ENCODE peak calls at places on chromosomes 16 and 17, in four cellular contexts. L is SJSA1, M is lower lobe of right lung, C is adrenal gland. R is an unnamed sample.

GRCh38 chr16:6160303-6160702 is 1062.7 kb upstream of the EEF2KMT start:
- DNase-seq in L (no peak), C (no peak), M (no peak), R (no peak)

GRCh38 chr16:324451-325334 is 27.8 kb downstream of the AXIN1 start:
- DNase-seq in L (no peak), M (no peak), C (no peak), R (peak; percentile 57)

GRCh38 chr16:35188288-35189155 is 1729.1 kb downstream of the TP53TG3F start:
- DNase-seq in L (no peak), M (peak; percentile 34), C (no peak), R (no peak)

GRCh38 chr16:57260294-57260929 is 15.4 kb downstream of the ARL2BP start:
- DNase-seq in M (peak; percentile 41), C (peak; percentile 33), L (peak; percentile 72), R (peak; percentile 33)

GRCh38 chr17:49994085-49995054 is 654 bp downstream of the DLX3 start:
- DNase-seq in L (no peak), M (peak; percentile 48), C (no peak), R (no peak)

GRCh38 chr16:48444574-48444973 is 59.4 kb upstream of the SIAH1 start:
- DNase-seq in M (no peak), L (peak; percentile 81), C (peak; percentile 24), R (no peak)

GRCh38 chr16:70476272-70477020 is 22.1 kb downstream of the FCSK start:
- DNase-seq in C (no peak), M (no peak), L (peak; percentile 64), R (no peak)

GRCh38 chr16:48330847-48331204 is 54.4 kb downstream of the SIAH1 start:
- DNase-seq in C (no peak), M (no peak), L (no peak), R (no peak)

GRCh38 chr17:77214743-77215142 is 74.0 kb downstream of the SEC14L1 start:
- DNase-seq in M (no peak), L (peak; percentile 53), C (no peak), R (peak; percentile 34)

GRCh38 chr17:8885968-8886674 is 18.6 kb upstream of the PIK3R6 start:
- DNase-seq in C (no peak), L (no peak), M (peak; percentile 49), R (no peak)

GRCh38 chr16:85557083-85557975 is 55.8 kb upstream of the GSE1 start:
- DNase-seq in C (no peak), M (no peak), L (no peak), R (peak; percentile 78)

GRCh38 chr16:66903544-66904427 is 14.9 kb downstream of the CDH16 start:
- DNase-seq in C (no peak), M (peak; percentile 7), L (no peak), R (peak; percentile 27)

GRCh38 chr17:63458478-63458877 is 12.4 kb upstream of the CYB561 start:
- DNase-seq in L (no peak), M (no peak), C (no peak), R (no peak)
- H3K4me3 ChIP-seq in L (no peak overlapping the region), M (no peak overlapping the region), C (no peak overlapping the region), R (no peak overlapping the region)

DNA sequence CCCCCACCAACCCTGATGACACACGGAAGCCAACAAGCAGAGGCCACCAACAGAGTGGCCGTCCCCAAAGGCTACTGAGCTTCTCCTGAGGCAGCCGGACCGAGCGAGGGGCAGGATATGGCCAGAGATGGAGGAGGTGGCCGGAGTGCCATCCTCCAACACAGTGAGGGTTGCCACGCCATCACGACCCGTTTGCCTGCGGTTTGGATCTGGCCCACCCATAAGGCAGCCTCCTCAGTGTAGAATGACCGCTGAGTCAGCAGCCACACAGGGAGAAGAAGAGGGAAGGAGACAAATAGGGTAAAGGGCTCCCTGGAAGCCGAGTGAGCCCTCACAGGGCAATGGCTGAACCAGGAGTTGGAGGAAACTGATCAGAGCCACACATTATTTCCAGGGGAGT is 13.8 kb downstream of the HNF1B start:
- DNase-seq in C (no peak), L (peak; percentile 76), M (no peak), R (no peak)
- H3K36me3 ChIP-seq in C (no peaks in the 10 kb centered on the region), L (no peaks in the 10 kb centered on the region), M (peaks cover 8% of the 10 kb centered on the region), R (no peaks in the 10 kb centered on the region)

DNA sequence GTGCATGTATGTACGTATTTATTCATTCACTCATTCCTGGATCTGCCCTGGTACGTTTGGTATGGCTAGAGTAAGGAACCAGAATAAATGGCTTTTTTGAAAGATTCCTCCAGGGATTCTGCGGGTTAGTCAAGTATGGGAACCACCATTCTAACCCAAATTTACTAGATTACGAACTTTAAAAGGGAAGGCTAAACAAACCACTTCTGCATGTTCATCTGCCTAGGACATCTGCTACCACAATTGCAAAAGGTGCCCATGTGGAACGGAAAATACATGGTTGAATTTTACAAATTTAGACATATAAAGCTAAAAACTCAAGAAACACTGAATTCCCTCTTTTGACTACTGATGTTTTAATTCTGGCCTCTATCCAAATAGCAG is 22.1 kb downstream of the CYTH1 start:
- DNase-seq in M (no peak), C (no peak), L (no peak), R (no peak)
- H3K4me3 ChIP-seq in M (no peak overlapping the region), C (no peak overlapping the region), L (no peak overlapping the region), R (no peak overlapping the region)

GRCh38 chr17:4064366-4064765 is 78.5 kb downstream of the ZZEF1 start:
- DNase-seq in M (no peak), C (peak; percentile 39), L (no peak), R (no peak)

GRCh38 chr17:4054446-4054845 is 88.4 kb downstream of the ZZEF1 start:
- DNase-seq in L (no peak), M (no peak), C (no peak), R (no peak)

GRCh38 chr17:4057731-4058130 is 85.1 kb downstream of the ZZEF1 start:
- DNase-seq in M (no peak), C (no peak), L (no peak), R (no peak)

DNA sequence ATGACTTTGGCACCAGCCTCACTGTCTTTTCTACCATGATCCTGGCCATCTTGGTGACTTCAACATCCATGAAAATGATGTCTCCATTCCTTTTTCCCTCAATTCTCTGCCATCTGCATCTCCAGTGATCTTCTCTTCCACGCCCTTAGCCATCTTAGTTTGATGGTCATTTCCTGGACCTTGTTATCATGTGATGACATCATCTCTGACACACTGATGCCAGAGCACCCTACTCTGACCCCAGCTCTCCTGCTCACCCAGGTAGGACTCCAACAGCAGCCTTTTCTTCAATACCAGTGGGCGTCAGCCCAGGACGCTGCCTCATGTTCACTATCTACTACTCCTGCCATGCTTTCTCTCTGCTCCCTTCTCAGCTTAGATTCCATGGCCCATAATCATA is 83.2 kb downstream of the ZZEF1 start:
- DNase-seq in L (no peak), M (no peak), C (no peak), R (no peak)
- H3K36me3 ChIP-seq in L (peaks cover 85% of the 10 kb centered on the region), M (peaks cover 100% of the 10 kb centered on the region), C (peaks cover 96% of the 10 kb centered on the region), R (peaks cover 35% of the 10 kb centered on the region)

GRCh38 chr17:51921500-51921899 is 237.0 kb downstream of the CA10 start:
- DNase-seq in L (no peak), M (no peak), C (no peak), R (no peak)

GRCh38 chr17:51926448-51926847 is 232.1 kb downstream of the CA10 start:
- DNase-seq in C (no peak), M (no peak), L (no peak), R (no peak)
- H3K4me3 ChIP-seq in C (no peak overlapping the region), M (no peak overlapping the region), L (no peak overlapping the region), R (no peak overlapping the region)

DNA sequence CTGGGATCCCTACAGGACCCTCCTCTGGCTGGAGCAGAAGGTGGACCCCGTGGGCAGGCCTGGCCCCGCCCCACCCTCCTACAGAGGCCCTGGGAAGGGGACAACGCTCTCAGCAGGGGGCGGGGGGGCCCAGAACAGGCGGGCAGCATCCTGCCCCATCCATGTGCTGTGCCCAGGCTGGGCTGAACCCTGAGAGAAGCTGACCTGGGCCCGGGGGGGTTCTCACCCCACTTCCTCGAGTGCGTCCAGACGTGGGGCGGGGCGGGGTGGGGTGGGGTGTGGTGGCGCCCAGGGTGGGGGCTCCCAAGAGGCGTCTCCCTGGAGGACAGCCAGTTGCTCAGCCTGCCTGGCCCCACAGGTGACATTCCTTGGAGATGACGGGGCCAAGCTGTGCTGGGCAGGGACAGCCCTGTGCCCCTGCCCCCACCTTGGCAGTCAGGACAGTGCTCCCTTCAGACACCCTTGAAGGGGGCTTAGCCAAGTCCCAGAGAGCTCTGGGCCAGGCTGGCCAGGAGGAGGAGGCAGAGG is 390 bp upstream of the UNC13D start:
- DNase-seq in C (peak; percentile 74), M (peak; percentile 87), L (no peak), R (peak; percentile 88)
- H3K36me3 ChIP-seq in C (peaks cover 39% of the 10 kb centered on the region), M (peaks cover 52% of the 10 kb centered on the region), L (peaks cover 40% of the 10 kb centered on the region), R (peaks cover 2% of the 10 kb centered on the region)